ENCODE peak calls at places on chromosome 18, in six cellular contexts. One of them, this sample, is unnamed.

GRCh38 chr18:58955738-58956137 is 91.1 kb downstream of the ZNF532 start:
- DNase-seq in pancreas: no peak
- DNase-seq in IMR-90: no peak
- DNase-seq in putamen: no peak
- DNase-seq in dorsolateral prefrontal cortex: no peak
- DNase-seq in upper lobe of right lung: no peak
- DNase-seq in this sample: no peak

GRCh38 chr18:22538463-22538862 is 120.7 kb upstream of the CTAGE1 start:
- DNase-seq in pancreas: no peak
- DNase-seq in IMR-90: no peak
- DNase-seq in putamen: no peak
- DNase-seq in dorsolateral prefrontal cortex: no peak
- DNase-seq in upper lobe of right lung: no peak
- DNase-seq in this sample: no peak

GRCh38 chr18:74906189-74906588 is 302.8 kb downstream of the PTGR3 start:
- DNase-seq in pancreas: no peak
- DNase-seq in IMR-90: peak; percentile 96
- DNase-seq in putamen: no peak
- DNase-seq in dorsolateral prefrontal cortex: no peak
- DNase-seq in upper lobe of right lung: no peak
- DNase-seq in this sample: no peak

GRCh38 chr18:33761363-33761762 is 183.3 kb downstream of the ASXL3 start:
- DNase-seq in pancreas: no peak
- DNase-seq in IMR-90: peak; percentile 28
- DNase-seq in putamen: no peak
- DNase-seq in dorsolateral prefrontal cortex: no peak
- DNase-seq in upper lobe of right lung: no peak
- DNase-seq in this sample: no peak

GRCh38 chr18:33578371-33579146 is 540 bp downstream of the ASXL3 start:
- DNase-seq in pancreas: peak; percentile 66
- DNase-seq in IMR-90: no peak
- DNase-seq in putamen: peak; percentile 42
- DNase-seq in dorsolateral prefrontal cortex: no peak
- DNase-seq in upper lobe of right lung: peak; percentile 58
- DNase-seq in this sample: peak; percentile 63

GRCh38 chr18:51164327-51165290 is 32.9 kb downstream of the MEX3C start:
- DNase-seq in pancreas: no peak
- DNase-seq in IMR-90: no peak
- DNase-seq in putamen: no peak
- DNase-seq in dorsolateral prefrontal cortex: peak; percentile 45
- DNase-seq in upper lobe of right lung: no peak
- DNase-seq in this sample: no peak

GRCh38 chr18:79825913-79826312 is 28.2 kb downstream of the KCNG2 start:
- DNase-seq in pancreas: no peak
- DNase-seq in IMR-90: no peak
- DNase-seq in putamen: no peak
- DNase-seq in dorsolateral prefrontal cortex: no peak
- DNase-seq in upper lobe of right lung: peak; percentile 77
- DNase-seq in this sample: no peak

GRCh38 chr18:73274812-73275621 is 407.2 kb upstream of the NETO1 start:
- DNase-seq in pancreas: no peak
- DNase-seq in IMR-90: no peak
- DNase-seq in putamen: no peak
- DNase-seq in dorsolateral prefrontal cortex: no peak
- DNase-seq in upper lobe of right lung: no peak
- DNase-seq in this sample: no peak

GRCh38 chr18:55508637-55509036 is 79.4 kb downstream of the TCF4 start:
- DNase-seq in pancreas: no peak
- DNase-seq in IMR-90: no peak
- DNase-seq in putamen: no peak
- DNase-seq in dorsolateral prefrontal cortex: no peak
- DNase-seq in upper lobe of right lung: no peak
- DNase-seq in this sample: no peak

GRCh38 chr18:31741096-31741735 is 19.5 kb downstream of the SLC25A52 start:
- DNase-seq in pancreas: no peak
- DNase-seq in IMR-90: peak; percentile 36
- DNase-seq in putamen: no peak
- DNase-seq in dorsolateral prefrontal cortex: peak; percentile 26
- DNase-seq in upper lobe of right lung: no peak
- DNase-seq in this sample: peak; percentile 29

GRCh38 chr18:48452863-48453323 is 43.7 kb upstream of the ZBTB7C start:
- DNase-seq in pancreas: no peak
- DNase-seq in IMR-90: peak; percentile 13
- DNase-seq in putamen: no peak
- DNase-seq in dorsolateral prefrontal cortex: no peak
- DNase-seq in upper lobe of right lung: no peak
- DNase-seq in this sample: no peak

GRCh38 chr18:36441872-36442271 is 144.4 kb downstream of the FHOD3 start:
- DNase-seq in pancreas: no peak
- DNase-seq in IMR-90: peak; percentile 70
- DNase-seq in putamen: no peak
- DNase-seq in dorsolateral prefrontal cortex: no peak
- DNase-seq in upper lobe of right lung: no peak
- DNase-seq in this sample: no peak

GRCh38 chr18:46856975-46857374 is 60.3 kb downstream of the PIAS2 start:
- DNase-seq in pancreas: no peak
- DNase-seq in IMR-90: no peak
- DNase-seq in putamen: peak; percentile 27
- DNase-seq in dorsolateral prefrontal cortex: no peak
- DNase-seq in upper lobe of right lung: no peak
- DNase-seq in this sample: peak; percentile 42

GRCh38 chr18:23398401-23398800 is 54.7 kb upstream of the RIOK3 start:
- DNase-seq in pancreas: no peak
- DNase-seq in IMR-90: no peak
- DNase-seq in putamen: no peak
- DNase-seq in dorsolateral prefrontal cortex: no peak
- DNase-seq in upper lobe of right lung: no peak
- DNase-seq in this sample: no peak

GRCh38 chr18:72530622-72531021 is 13.5 kb downstream of the CBLN2 start:
- DNase-seq in pancreas: no peak
- DNase-seq in IMR-90: no peak
- DNase-seq in putamen: no peak
- DNase-seq in dorsolateral prefrontal cortex: no peak
- DNase-seq in upper lobe of right lung: no peak
- DNase-seq in this sample: no peak

GRCh38 chr18:71168576-71169145 is 879.8 kb downstream of the SOCS6 start:
- DNase-seq in pancreas: no peak
- DNase-seq in IMR-90: no peak
- DNase-seq in putamen: no peak
- DNase-seq in dorsolateral prefrontal cortex: no peak
- DNase-seq in upper lobe of right lung: no peak
- DNase-seq in this sample: no peak

GRCh38 chr18:59921384-59921891 is 21.6 kb downstream of the PMAIP1 start:
- DNase-seq in pancreas: no peak
- DNase-seq in IMR-90: no peak
- DNase-seq in putamen: no peak
- DNase-seq in dorsolateral prefrontal cortex: no peak
- DNase-seq in upper lobe of right lung: no peak
- DNase-seq in this sample: no peak

GRCh38 chr18:49544362-49544761 is 17.5 kb upstream of the LIPG start:
- DNase-seq in pancreas: no peak
- DNase-seq in IMR-90: no peak
- DNase-seq in putamen: no peak
- DNase-seq in dorsolateral prefrontal cortex: no peak
- DNase-seq in upper lobe of right lung: no peak
- DNase-seq in this sample: no peak

GRCh38 chr18:38369772-38370690 is 804.4 kb upstream of the CELF4 start:
- DNase-seq in pancreas: no peak
- DNase-seq in IMR-90: no peak
- DNase-seq in putamen: no peak
- DNase-seq in dorsolateral prefrontal cortex: no peak
- DNase-seq in upper lobe of right lung: no peak
- DNase-seq in this sample: no peak

GRCh38 chr18:56967032-56967431 is 179.9 kb upstream of the BOD1L2 start:
- DNase-seq in pancreas: no peak
- DNase-seq in IMR-90: no peak
- DNase-seq in putamen: no peak
- DNase-seq in dorsolateral prefrontal cortex: no peak
- DNase-seq in upper lobe of right lung: no peak
- DNase-seq in this sample: no peak

GRCh38 chr18:67735506-67735905 is 219.0 kb upstream of the DSEL start:
- DNase-seq in pancreas: no peak
- DNase-seq in IMR-90: no peak
- DNase-seq in putamen: no peak
- DNase-seq in dorsolateral prefrontal cortex: no peak
- DNase-seq in upper lobe of right lung: no peak
- DNase-seq in this sample: no peak

GRCh38 chr18:12911025-12911927 is 27.2 kb upstream of the PTPN2 start:
- DNase-seq in pancreas: peak; percentile 68
- DNase-seq in IMR-90: no peak
- DNase-seq in putamen: no peak
- DNase-seq in dorsolateral prefrontal cortex: no peak
- DNase-seq in upper lobe of right lung: peak; percentile 71
- DNase-seq in this sample: no peak

GRCh38 chr18:44682871-44683221 is 2.2 kb downstream of the SETBP1 start:
- DNase-seq in pancreas: peak; percentile 24
- DNase-seq in IMR-90: no peak
- DNase-seq in putamen: no peak
- DNase-seq in dorsolateral prefrontal cortex: no peak
- DNase-seq in upper lobe of right lung: no peak
- DNase-seq in this sample: no peak

GRCh38 chr18:56043691-56044090 is 455.7 kb upstream of the TCF4 start:
- DNase-seq in pancreas: no peak
- DNase-seq in IMR-90: no peak
- DNase-seq in putamen: peak; percentile 97
- DNase-seq in dorsolateral prefrontal cortex: peak; percentile 24
- DNase-seq in upper lobe of right lung: no peak
- DNase-seq in this sample: peak; percentile 86

GRCh38 chr18:36744261-36744876 is 84.4 kb downstream of the TPGS2 start:
- DNase-seq in pancreas: no peak
- DNase-seq in IMR-90: peak; percentile 72
- DNase-seq in putamen: no peak
- DNase-seq in dorsolateral prefrontal cortex: no peak
- DNase-seq in upper lobe of right lung: no peak
- DNase-seq in this sample: no peak

GRCh38 chr18:38368246-38368645 is 802.6 kb upstream of the CELF4 start:
- DNase-seq in pancreas: no peak
- DNase-seq in IMR-90: no peak
- DNase-seq in putamen: no peak
- DNase-seq in dorsolateral prefrontal cortex: no peak
- DNase-seq in upper lobe of right lung: no peak
- DNase-seq in this sample: no peak

GRCh38 chr18:48226401-48226800 is 182.8 kb downstream of the ZBTB7C start:
- DNase-seq in pancreas: no peak
- DNase-seq in IMR-90: no peak
- DNase-seq in putamen: no peak
- DNase-seq in dorsolateral prefrontal cortex: no peak
- DNase-seq in upper lobe of right lung: no peak
- DNase-seq in this sample: no peak

GRCh38 chr18:78875268-78875997 is 104.2 kb upstream of the SALL3 start:
- DNase-seq in pancreas: no peak
- DNase-seq in IMR-90: no peak
- DNase-seq in putamen: no peak
- DNase-seq in dorsolateral prefrontal cortex: no peak
- DNase-seq in upper lobe of right lung: no peak
- DNase-seq in this sample: peak; percentile 6

GRCh38 chr18:46622999-46623398 is 34.0 kb downstream of the LOXHD1 start:
- DNase-seq in pancreas: no peak
- DNase-seq in IMR-90: peak; percentile 15
- DNase-seq in putamen: peak; percentile 11
- DNase-seq in dorsolateral prefrontal cortex: no peak
- DNase-seq in upper lobe of right lung: no peak
- DNase-seq in this sample: no peak

GRCh38 chr18:44917865-44918476 is 237.3 kb downstream of the SETBP1 start:
- DNase-seq in pancreas: peak; percentile 76
- DNase-seq in IMR-90: no peak
- DNase-seq in putamen: no peak
- DNase-seq in dorsolateral prefrontal cortex: no peak
- DNase-seq in upper lobe of right lung: no peak
- DNase-seq in this sample: no peak

This sample was measured in hippocampal formation.